ENCODE peak calls at places on chromosome 12, in four cellular contexts. One of them, this sample, is unnamed.

GRCh38 chr12:13981296-13981962 is at the start of gene GRIN2B:
- DNase-seq in osteoblast: no peak
- DNase-seq in NB4: no peak
- DNase-seq in GM13976: peak; percentile 26
- DNase-seq in this sample: no peak

GRCh38 chr12:19833775-19834501 is 394.6 kb downstream of the AEBP2 start:
- DNase-seq in GM13976: no peak
- DNase-seq in NB4: no peak
- DNase-seq in osteoblast: no peak
- DNase-seq in this sample: no peak

GRCh38 chr12:106227641-106228319 is 20.0 kb downstream of the CKAP4 start:
- DNase-seq in NB4: peak; percentile 55
- DNase-seq in osteoblast: no peak
- DNase-seq in GM13976: no peak
- DNase-seq in this sample: peak; percentile 69

GRCh38 chr12:124397807-124398577 is 103.1 kb downstream of the RFLNA start:
- DNase-seq in NB4: no peak
- DNase-seq in osteoblast: no peak
- DNase-seq in GM13976: no peak
- DNase-seq in this sample: no peak

GRCh38 chr12:26358651-26359050 is 163.3 kb downstream of the SSPN start:
- DNase-seq in osteoblast: no peak
- DNase-seq in GM13976: no peak
- DNase-seq in NB4: no peak
- DNase-seq in this sample: no peak

GRCh38 chr12:92331383-92331782 is 185.7 kb upstream of the BTG1 start:
- DNase-seq in NB4: no peak
- DNase-seq in GM13976: no peak
- DNase-seq in osteoblast: no peak
- DNase-seq in this sample: no peak

GRCh38 chr12:106288134-106288509 is 14.4 kb upstream of the TCP11L2 start:
- DNase-seq in NB4: no peak
- DNase-seq in GM13976: no peak
- DNase-seq in osteoblast: no peak
- DNase-seq in this sample: no peak

GRCh38 chr12:100043657-100044056 is 58.9 kb upstream of the ANKS1B start:
- DNase-seq in NB4: no peak
- DNase-seq in GM13976: no peak
- DNase-seq in osteoblast: no peak
- DNase-seq in this sample: no peak

GRCh38 chr12:16118586-16118985 is 158.9 kb downstream of the SLC15A5 start:
- DNase-seq in GM13976: no peak
- DNase-seq in NB4: no peak
- DNase-seq in osteoblast: no peak
- DNase-seq in this sample: no peak

GRCh38 chr12:19867151-19867550 is 427.9 kb downstream of the AEBP2 start:
- DNase-seq in GM13976: no peak
- DNase-seq in osteoblast: no peak
- DNase-seq in NB4: no peak
- DNase-seq in this sample: no peak

GRCh38 chr12:57072661-57073060 is 5.9 kb downstream of the NEMP1 start:
- DNase-seq in osteoblast: peak; percentile 37
- DNase-seq in GM13976: no peak
- DNase-seq in NB4: no peak
- DNase-seq in this sample: no peak

GRCh38 chr12:8987589-8988205 is 1.6 kb upstream of the KLRG1 start:
- DNase-seq in GM13976: no peak
- DNase-seq in NB4: no peak
- DNase-seq in osteoblast: no peak
- DNase-seq in this sample: no peak

GRCh38 chr12:130423991-130424857 is 86.5 kb downstream of the PIWIL1 start:
- DNase-seq in osteoblast: peak; percentile 32
- DNase-seq in GM13976: no peak
- DNase-seq in NB4: peak; percentile 22
- DNase-seq in this sample: no peak

GRCh38 chr12:71804505-71804904 is 35.1 kb upstream of the TBC1D15 start:
- DNase-seq in osteoblast: no peak
- DNase-seq in GM13976: no peak
- DNase-seq in NB4: no peak
- DNase-seq in this sample: no peak

GRCh38 chr12:71071466-71072097 is 86.2 kb downstream of the TSPAN8 start:
- DNase-seq in NB4: no peak
- DNase-seq in osteoblast: no peak
- DNase-seq in GM13976: no peak
- DNase-seq in this sample: no peak

GRCh38 chr12:132771126-132771838 is 9.7 kb upstream of the ANKLE2 start:
- DNase-seq in osteoblast: peak; percentile 88
- DNase-seq in NB4: peak; percentile 40
- DNase-seq in GM13976: peak; percentile 61
- DNase-seq in this sample: peak; percentile 72

GRCh38 chr12:98895086-98895651 is 250.1 kb downstream of the APAF1 start:
- DNase-seq in osteoblast: no peak
- DNase-seq in NB4: no peak
- DNase-seq in GM13976: peak; percentile 25
- DNase-seq in this sample: no peak

GRCh38 chr12:42565633-42566032 is 23.9 kb downstream of the PRICKLE1 start:
- DNase-seq in GM13976: no peak
- DNase-seq in osteoblast: no peak
- DNase-seq in NB4: no peak
- DNase-seq in this sample: no peak

GRCh38 chr12:47775100-47775911 is 2.3 kb downstream of the SLC48A1 start:
- DNase-seq in GM13976: no peak
- DNase-seq in osteoblast: peak; percentile 90
- DNase-seq in NB4: peak; percentile 96
- DNase-seq in this sample: no peak

GRCh38 chr12:122977655-122978392 is 2.7 kb upstream of the ARL6IP4 start:
- DNase-seq in osteoblast: peak; percentile 78
- DNase-seq in NB4: no peak
- DNase-seq in GM13976: no peak
- DNase-seq in this sample: no peak

GRCh38 chr12:124457287-124458219 is 109.9 kb downstream of the NCOR2 start:
- DNase-seq in NB4: peak; percentile 96
- DNase-seq in osteoblast: peak; percentile 96
- DNase-seq in GM13976: peak; percentile 85
- DNase-seq in this sample: peak; percentile 69

GRCh38 chr12:13686243-13686642 is 295.2 kb downstream of the GRIN2B start:
- DNase-seq in osteoblast: no peak
- DNase-seq in GM13976: no peak
- DNase-seq in NB4: no peak
- DNase-seq in this sample: no peak

GRCh38 chr12:4435537-4435936 is 10.1 kb downstream of the FGF6 start:
- DNase-seq in GM13976: peak; percentile 15
- DNase-seq in NB4: peak; percentile 40
- DNase-seq in osteoblast: no peak
- DNase-seq in this sample: no peak
- TF ChIP-seq CTCF in GM13976: no peak
- TF ChIP-seq CTCF in NB4: no peak
- TF ChIP-seq CTCF in osteoblast: no peak
- TF ChIP-seq CTCF in this sample: no peak

DNA sequence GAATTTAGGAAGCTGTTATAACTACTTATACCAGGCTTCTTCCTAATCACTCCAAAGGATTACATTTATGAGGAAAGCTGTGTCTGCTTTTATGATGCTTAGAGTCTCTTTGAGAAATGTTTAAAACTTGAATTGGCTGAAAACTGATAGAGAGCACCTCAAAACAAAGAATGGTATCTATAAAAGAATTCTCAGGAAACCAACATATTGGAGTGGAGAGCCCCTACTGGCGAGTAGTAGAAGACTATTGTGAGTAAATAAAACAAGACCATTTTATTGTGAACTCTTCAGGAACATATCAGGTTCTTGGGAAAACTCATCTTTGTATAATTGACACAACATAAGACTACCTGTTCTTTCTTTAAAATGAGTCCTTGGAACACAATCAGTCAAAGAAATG is 578.6 kb downstream of the RERGL start:
- DNase-seq in osteoblast: no peak
- DNase-seq in GM13976: no peak
- DNase-seq in NB4: no peak
- DNase-seq in this sample: no peak
- TF ChIP-seq CTCF in osteoblast: no peak
- TF ChIP-seq CTCF in GM13976: no peak
- TF ChIP-seq CTCF in NB4: no peak
- TF ChIP-seq CTCF in this sample: no peak

DNA sequence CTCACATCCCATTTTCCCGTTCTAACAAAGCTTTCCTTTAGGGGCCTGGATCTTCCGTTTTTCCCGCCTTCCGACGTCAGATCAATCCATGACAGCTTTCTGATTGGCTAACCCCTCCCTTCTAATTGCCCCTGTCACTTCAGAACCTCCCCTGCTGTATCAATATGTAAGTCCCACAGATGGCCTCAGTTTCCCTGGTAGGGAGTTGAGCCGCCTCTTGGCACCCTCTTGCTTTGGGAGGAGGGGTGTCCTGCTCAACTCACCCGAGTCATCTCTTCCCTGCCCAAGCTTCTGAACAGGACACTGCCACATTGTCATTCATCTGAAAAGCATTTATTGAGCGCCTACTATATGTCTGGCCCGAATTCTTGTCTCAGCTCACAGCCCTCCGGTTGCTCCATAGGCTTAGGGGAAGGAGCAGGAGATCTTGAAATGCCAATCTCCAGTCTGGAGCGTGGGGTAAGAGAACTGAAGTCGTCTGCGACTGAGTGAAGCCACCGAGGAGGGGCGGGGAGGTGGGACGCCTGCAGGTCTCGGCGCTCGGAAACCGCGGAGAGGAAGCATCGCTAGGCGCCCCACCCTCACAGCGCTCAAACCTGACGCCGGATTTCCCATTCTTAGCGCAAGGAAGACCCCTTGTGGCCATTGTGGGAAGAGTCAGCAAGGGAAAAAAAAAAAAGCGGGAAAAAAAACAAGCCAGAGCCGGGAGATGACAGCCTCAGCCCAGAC is 28.0 kb upstream of the SMUG1 start:
- DNase-seq in GM13976: peak; percentile 83
- DNase-seq in NB4: peak; percentile 96
- DNase-seq in osteoblast: peak; percentile 94
- DNase-seq in this sample: peak; percentile 82
- TF ChIP-seq CTCF in GM13976: peak; percentile 55
- TF ChIP-seq CTCF in NB4: peak; percentile 85
- TF ChIP-seq CTCF in osteoblast: peak; percentile 73
- TF ChIP-seq CTCF in this sample: peak; percentile 71

GRCh38 chr12:120367924-120368788 is 808 bp downstream of the MSI1 start:
- DNase-seq in osteoblast: peak; percentile 80
- DNase-seq in GM13976: no peak
- DNase-seq in NB4: peak; percentile 46
- DNase-seq in this sample: no peak

GRCh38 chr12:120366341-120366705 is 2.6 kb downstream of the MSI1 start:
- DNase-seq in osteoblast: no peak
- DNase-seq in NB4: no peak
- DNase-seq in GM13976: no peak
- DNase-seq in this sample: no peak

GRCh38 chr12:120368789-120369475 is at the start of gene MSI1:
- DNase-seq in GM13976: no peak
- DNase-seq in NB4: no peak
- DNase-seq in osteoblast: no peak
- DNase-seq in this sample: no peak

GRCh38 chr12:120366884-120367251 is 2.1 kb downstream of the MSI1 start:
- DNase-seq in NB4: no peak
- DNase-seq in osteoblast: peak; percentile 76
- DNase-seq in GM13976: no peak
- DNase-seq in this sample: no peak

DNA sequence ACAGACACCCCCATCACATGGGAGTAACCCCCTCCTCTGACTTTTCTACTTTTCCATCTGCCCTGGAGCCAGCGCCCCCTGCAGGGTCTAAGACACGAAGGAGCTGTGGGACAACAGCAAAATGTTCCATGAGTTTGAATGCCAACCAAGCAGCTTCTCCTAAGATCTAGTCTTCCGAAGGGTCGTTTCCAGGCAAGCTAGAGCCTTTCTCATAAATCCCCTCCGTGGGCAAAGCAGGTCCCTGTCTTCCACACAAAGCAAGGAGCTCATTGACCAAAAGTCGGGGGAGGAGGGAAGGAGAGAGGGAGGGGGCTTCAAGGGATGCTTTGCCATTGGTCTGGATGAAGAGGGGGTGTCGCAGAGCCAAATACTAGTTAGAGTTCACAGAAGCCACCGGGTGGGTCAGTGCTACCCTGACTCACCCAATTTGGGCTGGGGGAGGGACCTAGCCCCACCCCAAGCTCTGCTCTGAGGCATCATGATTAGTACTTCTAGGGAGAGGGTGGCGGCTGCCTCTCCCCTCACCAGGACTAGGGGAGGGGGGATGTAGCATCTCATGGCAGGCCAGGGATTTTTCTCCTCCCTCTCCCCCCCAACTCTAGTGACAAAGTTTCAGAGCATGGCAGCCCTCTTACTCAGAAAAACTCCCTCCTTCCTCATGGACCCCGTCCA is 1.6 kb downstream of the MSI1 start:
- DNase-seq in GM13976: no peak
- DNase-seq in NB4: peak; percentile 42
- DNase-seq in osteoblast: peak; percentile 88
- DNase-seq in this sample: no peak
- TF ChIP-seq CTCF in GM13976: peak; percentile 41
- TF ChIP-seq CTCF in NB4: peak; percentile 87
- TF ChIP-seq CTCF in osteoblast: peak; percentile 39
- TF ChIP-seq CTCF in this sample: no peak

DNA sequence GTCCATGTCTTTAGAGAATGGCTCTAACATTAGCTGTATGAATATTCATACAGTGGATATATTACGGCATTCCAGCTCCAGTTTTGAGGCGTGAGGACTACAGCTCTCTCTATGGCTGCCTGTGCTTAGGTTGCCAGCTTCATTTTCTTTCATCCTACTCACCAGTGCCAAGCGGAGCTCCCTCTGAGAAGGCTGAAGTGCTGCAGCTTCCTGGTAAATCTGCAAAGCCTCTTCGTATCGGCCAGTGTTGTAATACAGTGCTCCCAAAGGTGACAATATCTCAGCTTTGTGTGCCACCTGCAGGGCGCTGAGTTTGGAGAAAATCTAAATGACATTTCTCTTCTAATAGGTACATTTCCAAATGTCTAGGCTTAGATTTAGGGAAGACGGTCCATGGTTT is 19.8 kb upstream of the OVCH1 start:
- DNase-seq in GM13976: no peak
- DNase-seq in NB4: peak; percentile 66
- DNase-seq in osteoblast: no peak
- DNase-seq in this sample: no peak
- TF ChIP-seq CTCF in GM13976: no peak
- TF ChIP-seq CTCF in NB4: peak; percentile 32
- TF ChIP-seq CTCF in osteoblast: no peak
- TF ChIP-seq CTCF in this sample: no peak

DNA sequence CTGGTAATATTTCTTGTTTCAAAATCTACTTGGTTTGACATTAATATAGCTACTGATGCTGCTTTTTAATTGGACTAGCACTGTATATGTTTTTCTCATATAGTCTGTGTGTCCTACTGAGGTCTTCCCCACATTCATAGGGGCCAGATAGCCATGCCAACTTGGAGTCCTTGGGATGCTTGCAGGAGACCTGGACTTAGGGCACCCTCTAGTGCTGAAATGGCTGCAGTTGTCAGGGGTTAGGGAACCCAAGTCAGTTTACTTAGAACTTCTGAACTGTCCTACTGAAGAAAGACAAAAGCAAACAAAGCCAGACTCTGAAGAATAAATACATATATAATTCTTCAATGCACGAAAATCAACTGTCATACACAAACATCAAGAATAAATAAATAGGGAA is 279.9 kb upstream of the SYT1 start:
- DNase-seq in osteoblast: no peak
- DNase-seq in GM13976: no peak
- DNase-seq in NB4: peak; percentile 31
- DNase-seq in this sample: no peak
- TF ChIP-seq CTCF in osteoblast: peak; percentile 21
- TF ChIP-seq CTCF in GM13976: peak; percentile 4
- TF ChIP-seq CTCF in NB4: peak; percentile 31
- TF ChIP-seq CTCF in this sample: no peak

This sample was measured in B cell.